ENCODE peak calls at places on chromosomes 3 and 15, in five cellular contexts. K, S, L, R and B are unnamed samples. For H3K27me3, the result is how much of the 10 kb centered on the place peaks cover.

GRCh38 chr15:99431661-99432091 is 134.1 kb upstream of the MEF2A start:
- DNase-seq in K (no peak), S (no peak), L (no peak), R (no peak), B (no peak)

GRCh38 chr3:126158016-126158911 is 22.1 kb downstream of the ALDH1L1 start:
- DNase-seq in K (no peak), S (no peak), L (no peak), R (no peak), B (no peak)

GRCh38 chr3:165568907-165569462 is 268.2 kb downstream of the BCHE start:
- DNase-seq in K (no peak), S (no peak), L (no peak), R (no peak), B (no peak)

GRCh38 chr3:187101184-187102072 is 37.9 kb downstream of the RPL39L start:
- DNase-seq in K (peak), S (peak), L (peak), R (peak), B (no peak)

GRCh38 chr3:181292984-181293383 is 303.4 kb upstream of the DNAJC19 start:
- DNase-seq in K (no peak), S (no peak), L (peak), R (peak), B (no peak)

GRCh38 chr3:15405448-15406050 is 21.8 kb downstream of the METTL6 start:
- DNase-seq in K (no peak), S (no peak), L (peak), R (peak), B (no peak)

GRCh38 chr3:73493543-73494314 is 131.0 kb downstream of the PDZRN3 start:
- DNase-seq in K (no peak), S (no peak), L (peak), R (peak), B (no peak)

GRCh38 chr15:31135523-31135922 is 34.0 kb upstream of the TRPM1 start:
- DNase-seq in K (no peak), S (no peak), L (no peak), R (no peak), B (no peak)

GRCh38 chr15:36831125-36831914 is 251.9 kb downstream of the CDIN1 start:
- DNase-seq in K (no peak), S (no peak), L (peak), R (peak), B (no peak)

GRCh38 chr3:50242778-50243551 is 7.0 kb downstream of the GNAI2 start:
- DNase-seq in K (peak), S (peak), L (peak), R (peak), B (no peak)

GRCh38 chr15:89332446-89332845 is 2.2 kb downstream of the POLG start:
- DNase-seq in K (no peak), S (no peak), L (no peak), R (peak), B (no peak)

GRCh38 chr15:35545316-35545824 is 595 bp downstream of the DPH6 start:
- DNase-seq in K (peak), S (peak), L (peak), R (peak), B (no peak)

GRCh38 chr3:170128977-170129431 is 52.5 kb downstream of the PHC3 start:
- DNase-seq in K (no peak), S (no peak), L (peak), R (peak), B (no peak)

GRCh38 chr15:77107531-77108355 is 36.8 kb upstream of the TSPAN3 start:
- DNase-seq in K (peak), S (peak), L (peak), R (peak), B (no peak)

GRCh38 chr3:82240322-82240721 is 478.9 kb upstream of the GBE1 start:
- DNase-seq in K (no peak), S (no peak), L (no peak), R (no peak), B (no peak)

GRCh38 chr15:74134387-74135027 is 4.1 kb downstream of the ISLR2 start:
- DNase-seq in K (peak), S (no peak), L (no peak), R (peak), B (no peak)

GRCh38 chr3:41267975-41268640 is 68.8 kb downstream of the CTNNB1 start:
- DNase-seq in K (no peak), S (no peak), L (peak), R (peak), B (no peak)

GRCh38 chr3:189786479-189787064 is 155.4 kb downstream of the TP63 start:
- DNase-seq in K (no peak), S (no peak), L (no peak), R (no peak), B (no peak)

GRCh38 chr3:192409203-192409837 is 318.0 kb downstream of the FGF12 start:
- DNase-seq in K (peak), S (no peak), L (peak), R (peak), B (no peak)

GRCh38 chr15:82538961-82539689 is 1.1 kb downstream of the RPS17 start:
- DNase-seq in K (no peak), S (no peak), L (no peak), R (peak), B (no peak)

GRCh38 chr15:90638963-90639362 is 78.2 kb upstream of the BLM start:
- DNase-seq in K (no peak), S (no peak), L (no peak), R (no peak), B (no peak)

GRCh38 chr3:13107661-13108060 is 34.4 kb upstream of the IQSEC1 start:
- DNase-seq in K (peak), S (no peak), L (no peak), R (no peak), B (no peak)

GRCh38 chr3:69129531-69129930 is 7.1 kb upstream of the LMOD3 start:
- DNase-seq in K (no peak), S (no peak), L (no peak), R (peak), B (no peak)

GRCh38 chr3:174859756-174860155 is 622 bp downstream of the NAALADL2 start:
- DNase-seq in K (no peak), S (no peak), L (no peak), R (no peak), B (no peak)

GRCh38 chr3:149673393-149673792 is 15.6 kb upstream of the WWTR1 start:
- DNase-seq in K (no peak), S (no peak), L (peak), R (peak), B (no peak)

GRCh38 chr15:52261498-52262242 is 33.9 kb downstream of the MYO5C start:
- DNase-seq in K (no peak), S (peak), L (peak), R (peak), B (peak)

GRCh38 chr3:70729845-70730244 is 417.4 kb upstream of the MDFIC2 start:
- DNase-seq in K (no peak), S (no peak), L (no peak), R (no peak), B (no peak)

GRCh38 chr3:119148493-119149180 is 2.7 kb downstream of the TEX55 start:
- DNase-seq in K (no peak), S (no peak), L (peak), R (peak), B (no peak)

GRCh38 chr3:39499651-39500273 is 32.3 kb downstream of the MOBP start:
- DNase-seq in K (no peak), S (no peak), L (no peak), R (no peak), B (no peak)

GRCh38 chr3:179146911-179147570 is 1.1 kb upstream of the PIK3CA start:
- DNase-seq in K (no peak), S (no peak), L (peak), R (peak), B (no peak)

DNA sequence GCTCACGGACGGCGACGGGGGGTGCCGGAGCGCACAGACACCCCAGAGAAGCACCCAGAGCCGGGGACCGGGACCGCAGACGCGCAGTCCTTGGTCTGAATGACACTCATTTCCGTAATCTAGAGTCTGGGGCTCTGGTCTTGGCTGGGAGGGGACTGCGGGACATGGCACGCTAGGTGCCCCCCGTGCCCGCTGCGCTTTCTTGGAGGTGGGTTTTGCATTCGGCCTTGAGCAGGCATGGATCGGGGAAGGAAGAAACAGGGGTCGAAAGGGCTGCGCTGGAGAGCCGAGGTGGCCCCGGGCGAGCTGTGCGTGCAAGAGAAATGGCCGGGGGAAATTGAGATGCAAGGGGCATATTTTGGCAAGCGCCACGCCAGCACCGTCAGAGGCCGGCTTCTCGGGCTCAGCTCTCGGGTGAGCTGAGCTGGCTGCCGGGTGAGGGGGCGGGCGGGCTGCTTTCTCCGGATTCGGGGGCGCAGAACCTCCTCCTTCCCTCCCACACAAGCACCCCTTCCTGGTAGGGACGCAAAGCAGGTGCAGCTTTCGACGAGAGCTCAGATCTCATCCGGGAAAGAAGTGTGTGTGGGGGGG is 867 bp upstream of the NTRK3 start:
- DNase-seq in K (no peak), S (no peak), L (no peak), R (peak), B (no peak)
- H3K27me3 ChIP-seq in K (under half), S (half or more), L (under half), R (half or more), B (under half)

GRCh38 chr3:123663977-123664376 is 79.1 kb upstream of the HACD2 start:
- DNase-seq in K (peak), S (no peak), L (no peak), R (no peak), B (no peak)

GRCh38 chr3:123670743-123671142 is 85.9 kb upstream of the HACD2 start:
- DNase-seq in K (no peak), S (no peak), L (no peak), R (no peak), B (no peak)

GRCh38 chr3:123668906-123669305 is 84.1 kb upstream of the HACD2 start:
- DNase-seq in K (no peak), S (no peak), L (no peak), R (no peak), B (no peak)

GRCh38 chr3:123664771-123665170 is 79.9 kb upstream of the HACD2 start:
- DNase-seq in K (no peak), S (no peak), L (peak), R (no peak), B (no peak)

GRCh38 chr3:123667784-123668183 is 82.9 kb upstream of the HACD2 start:
- DNase-seq in K (no peak), S (no peak), L (peak), R (peak), B (no peak)
- H3K4me3 ChIP-seq in K (no peak), S (no peak), L (no peak), R (no peak), B (no peak)

DNA sequence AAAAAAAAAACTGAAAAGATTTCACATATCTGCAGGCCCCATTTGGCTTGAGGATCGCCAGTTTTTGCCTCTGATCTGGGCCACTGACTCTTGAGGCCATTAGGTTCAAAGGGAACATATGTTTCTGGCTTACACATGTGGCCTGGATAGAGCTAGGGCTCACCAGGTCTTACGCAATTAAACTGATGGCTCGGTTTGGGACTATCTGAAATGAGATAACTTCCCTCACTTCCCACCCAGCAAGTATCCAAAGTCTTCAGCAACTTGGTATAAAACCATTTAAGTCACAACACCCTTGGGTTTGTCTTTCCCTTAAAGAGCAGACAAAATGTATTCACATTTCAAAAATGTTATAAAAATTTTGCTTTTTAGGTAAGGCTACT is 36.3 kb downstream of the LRIG1 start:
- DNase-seq in K (no peak), S (no peak), L (no peak), R (peak), B (no peak)
- H3K27ac ChIP-seq in K (no peak), S (peak), L (no peak), R (no peak), B (no peak)

GRCh38 chr15:41996921-41997592 is 23.8 kb downstream of the PLA2G4E start:
- DNase-seq in K (no peak), S (no peak), L (no peak), R (no peak), B (no peak)
- H3K27me3 ChIP-seq in K (under half), S (under half), L (under half), R (under half), B (under half)

DNA sequence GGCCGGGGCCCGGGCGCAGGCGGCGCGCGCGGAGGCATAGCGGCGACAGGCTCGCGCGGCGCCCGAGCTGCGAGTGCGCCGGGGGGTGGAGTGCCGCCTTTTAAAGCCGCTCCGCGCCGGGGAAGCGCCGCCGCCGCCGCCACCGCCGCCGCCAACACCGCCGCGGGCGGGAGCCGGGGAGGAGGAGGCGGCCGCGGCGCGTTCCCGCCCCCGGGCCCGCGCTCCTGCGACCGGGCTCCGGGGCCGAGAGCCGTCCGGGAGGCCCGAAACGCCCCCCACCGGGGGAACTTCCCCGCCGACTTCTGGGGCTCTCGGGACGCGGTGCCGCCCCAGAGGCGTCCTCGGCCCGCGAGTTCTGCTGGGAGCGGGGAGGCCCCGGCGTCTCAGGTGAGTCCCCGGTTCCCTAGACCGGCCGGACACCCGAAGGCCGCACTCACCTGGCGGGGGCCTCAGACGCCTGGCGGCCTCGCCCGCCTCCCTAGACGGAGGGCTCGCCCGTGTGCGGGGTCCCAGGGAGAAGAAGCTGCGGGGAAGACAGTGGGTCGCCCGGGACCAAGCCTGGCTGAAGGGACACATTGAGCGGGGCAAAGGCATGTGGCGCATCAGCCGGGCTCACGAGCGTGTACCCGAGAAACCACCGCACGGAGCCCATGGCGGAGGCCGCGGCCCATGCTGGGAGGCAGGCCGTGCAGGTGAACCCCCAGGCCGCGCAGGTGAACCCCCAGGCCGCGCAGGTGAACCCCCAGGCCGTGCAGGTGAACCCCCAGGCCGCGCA is at the start of gene PCSK6:
- DNase-seq in K (peak), S (no peak), L (no peak), R (peak), B (no peak)
- H3K4me3 ChIP-seq in K (peak), S (peak), L (no peak), R (peak), B (peak)